ENCODE peak calls at places on chromosomes 11 and 22, in eight cellular contexts. One of them, this sample, is unnamed.
A peak's percentile ranks its signal among the peaks of the same experiment; 100 is the strongest.

GRCh38 chr11:134949716-134950115 is 537.7 kb upstream of the B3GAT1 start:
- DNase-seq in left ventricle myocardium inferior: no peak
- DNase-seq in hepatocyte: no peak
- DNase-seq in pancreas: no peak
- DNase-seq in NT2/D1: no peak
- DNase-seq in Caco-2: no peak
- DNase-seq in CD4-positive, CD25-positive, alpha-beta regulatory T cell: no peak
- DNase-seq in small intestine: no peak
- DNase-seq in this sample: no peak

GRCh38 chr11:10041803-10042202 is 252.2 kb downstream of the SBF2 start:
- DNase-seq in left ventricle myocardium inferior: no peak
- DNase-seq in hepatocyte: no peak
- DNase-seq in pancreas: no peak
- DNase-seq in NT2/D1: no peak
- DNase-seq in Caco-2: no peak
- DNase-seq in CD4-positive, CD25-positive, alpha-beta regulatory T cell: no peak
- DNase-seq in small intestine: no peak
- DNase-seq in this sample: no peak

GRCh38 chr22:27317961-27318360 is 483.6 kb downstream of the MN1 start:
- DNase-seq in left ventricle myocardium inferior: no peak
- DNase-seq in hepatocyte: peak; percentile 34
- DNase-seq in pancreas: no peak
- DNase-seq in NT2/D1: no peak
- DNase-seq in Caco-2: no peak
- DNase-seq in CD4-positive, CD25-positive, alpha-beta regulatory T cell: no peak
- DNase-seq in small intestine: peak; percentile 77
- DNase-seq in this sample: no peak

GRCh38 chr11:12494699-12495098 is 117.3 kb downstream of the PARVA start:
- DNase-seq in left ventricle myocardium inferior: no peak
- DNase-seq in hepatocyte: no peak
- DNase-seq in pancreas: no peak
- DNase-seq in NT2/D1: no peak
- DNase-seq in Caco-2: no peak
- DNase-seq in CD4-positive, CD25-positive, alpha-beta regulatory T cell: no peak
- DNase-seq in small intestine: no peak
- DNase-seq in this sample: no peak

GRCh38 chr11:113670830-113671215 is 35.3 kb downstream of the TMPRSS5 start:
- DNase-seq in left ventricle myocardium inferior: no peak
- DNase-seq in hepatocyte: no peak
- DNase-seq in pancreas: no peak
- DNase-seq in NT2/D1: no peak
- DNase-seq in Caco-2: peak; percentile 62
- DNase-seq in CD4-positive, CD25-positive, alpha-beta regulatory T cell: no peak
- DNase-seq in small intestine: no peak
- DNase-seq in this sample: no peak

GRCh38 chr11:134815404-134815803 is 403.4 kb upstream of the B3GAT1 start:
- DNase-seq in left ventricle myocardium inferior: no peak
- DNase-seq in hepatocyte: no peak
- DNase-seq in pancreas: no peak
- DNase-seq in NT2/D1: no peak
- DNase-seq in Caco-2: no peak
- DNase-seq in CD4-positive, CD25-positive, alpha-beta regulatory T cell: no peak
- DNase-seq in small intestine: no peak
- DNase-seq in this sample: no peak

GRCh38 chr11:61545341-61545740 is 35.5 kb downstream of the SYT7 start:
- DNase-seq in left ventricle myocardium inferior: no peak
- DNase-seq in hepatocyte: no peak
- DNase-seq in pancreas: no peak
- DNase-seq in NT2/D1: no peak
- DNase-seq in Caco-2: no peak
- DNase-seq in CD4-positive, CD25-positive, alpha-beta regulatory T cell: no peak
- DNase-seq in small intestine: no peak
- DNase-seq in this sample: no peak

GRCh38 chr22:37629928-37630327 is 9.5 kb upstream of the SH3BP1 start:
- DNase-seq in left ventricle myocardium inferior: no peak
- DNase-seq in hepatocyte: no peak
- DNase-seq in pancreas: no peak
- DNase-seq in NT2/D1: no peak
- DNase-seq in Caco-2: no peak
- DNase-seq in CD4-positive, CD25-positive, alpha-beta regulatory T cell: no peak
- DNase-seq in small intestine: no peak
- DNase-seq in this sample: no peak

GRCh38 chr11:121890377-121890776 is 225.6 kb downstream of the BLID start:
- DNase-seq in left ventricle myocardium inferior: no peak
- DNase-seq in hepatocyte: no peak
- DNase-seq in pancreas: no peak
- DNase-seq in NT2/D1: no peak
- DNase-seq in Caco-2: no peak
- DNase-seq in CD4-positive, CD25-positive, alpha-beta regulatory T cell: no peak
- DNase-seq in small intestine: no peak
- DNase-seq in this sample: no peak

GRCh38 chr11:80414766-80415165 is 973.9 kb upstream of the TENM4 start:
- DNase-seq in left ventricle myocardium inferior: no peak
- DNase-seq in hepatocyte: no peak
- DNase-seq in pancreas: no peak
- DNase-seq in NT2/D1: no peak
- DNase-seq in Caco-2: no peak
- DNase-seq in CD4-positive, CD25-positive, alpha-beta regulatory T cell: no peak
- DNase-seq in small intestine: peak; percentile 14
- DNase-seq in this sample: no peak

GRCh38 chr11:23573430-23573829 is 713.2 kb upstream of the CCDC179 start:
- DNase-seq in left ventricle myocardium inferior: no peak
- DNase-seq in hepatocyte: no peak
- DNase-seq in pancreas: no peak
- DNase-seq in NT2/D1: no peak
- DNase-seq in Caco-2: no peak
- DNase-seq in CD4-positive, CD25-positive, alpha-beta regulatory T cell: no peak
- DNase-seq in small intestine: no peak
- DNase-seq in this sample: no peak

GRCh38 chr11:14380947-14381555 is 22.1 kb upstream of the RRAS2 start:
- DNase-seq in left ventricle myocardium inferior: peak; percentile 84
- DNase-seq in hepatocyte: peak; percentile 75
- DNase-seq in pancreas: peak; percentile 84
- DNase-seq in NT2/D1: no peak
- DNase-seq in Caco-2: peak; percentile 58
- DNase-seq in CD4-positive, CD25-positive, alpha-beta regulatory T cell: peak; percentile 33
- DNase-seq in small intestine: peak; percentile 75
- DNase-seq in this sample: peak; percentile 69

GRCh38 chr11:1548221-1549070 is 23.6 kb downstream of the DUSP8 start:
- DNase-seq in left ventricle myocardium inferior: peak; percentile 78
- DNase-seq in hepatocyte: peak; percentile 89
- DNase-seq in pancreas: peak; percentile 86
- DNase-seq in NT2/D1: no peak
- DNase-seq in Caco-2: peak; percentile 53
- DNase-seq in CD4-positive, CD25-positive, alpha-beta regulatory T cell: no peak
- DNase-seq in small intestine: peak; percentile 53
- DNase-seq in this sample: peak; percentile 86

GRCh38 chr11:2531277-2531986 is 86.6 kb downstream of the KCNQ1 start:
- DNase-seq in left ventricle myocardium inferior: peak; percentile 81
- DNase-seq in hepatocyte: peak; percentile 79
- DNase-seq in pancreas: peak; percentile 83
- DNase-seq in NT2/D1: peak; percentile 68
- DNase-seq in Caco-2: peak; percentile 87
- DNase-seq in CD4-positive, CD25-positive, alpha-beta regulatory T cell: peak; percentile 53
- DNase-seq in small intestine: peak; percentile 62
- DNase-seq in this sample: peak; percentile 87

GRCh38 chr11:12800032-12800671 is 125.9 kb downstream of the TEAD1 start:
- DNase-seq in left ventricle myocardium inferior: no peak
- DNase-seq in hepatocyte: peak; percentile 82
- DNase-seq in pancreas: no peak
- DNase-seq in NT2/D1: no peak
- DNase-seq in Caco-2: peak; percentile 82
- DNase-seq in CD4-positive, CD25-positive, alpha-beta regulatory T cell: no peak
- DNase-seq in small intestine: peak; percentile 90
- DNase-seq in this sample: no peak

GRCh38 chr11:118364956-118365615 is 5.7 kb downstream of the UBE4A start:
- DNase-seq in left ventricle myocardium inferior: no peak
- DNase-seq in hepatocyte: no peak
- DNase-seq in pancreas: no peak
- DNase-seq in NT2/D1: no peak
- DNase-seq in Caco-2: no peak
- DNase-seq in CD4-positive, CD25-positive, alpha-beta regulatory T cell: no peak
- DNase-seq in small intestine: no peak
- DNase-seq in this sample: no peak

GRCh38 chr22:44957267-44957905 is 52.4 kb downstream of the PHF21B start:
- DNase-seq in left ventricle myocardium inferior: no peak
- DNase-seq in hepatocyte: peak; percentile 28
- DNase-seq in pancreas: no peak
- DNase-seq in NT2/D1: no peak
- DNase-seq in Caco-2: no peak
- DNase-seq in CD4-positive, CD25-positive, alpha-beta regulatory T cell: no peak
- DNase-seq in small intestine: no peak
- DNase-seq in this sample: no peak
- H3K4me3 ChIP-seq in left ventricle myocardium inferior: no peak overlapping the region
- H3K4me3 ChIP-seq in hepatocyte: no peak overlapping the region
- H3K4me3 ChIP-seq in pancreas: no peak overlapping the region
- H3K4me3 ChIP-seq in NT2/D1: no peak overlapping the region
- H3K4me3 ChIP-seq in Caco-2: no peak overlapping the region
- H3K4me3 ChIP-seq in CD4-positive, CD25-positive, alpha-beta regulatory T cell: no peak overlapping the region
- H3K4me3 ChIP-seq in small intestine: no peak overlapping the region
- H3K4me3 ChIP-seq in this sample: no peak overlapping the region

GRCh38 chr11:8032122-8032521 is 45.0 kb downstream of the EIF3F start:
- DNase-seq in left ventricle myocardium inferior: no peak
- DNase-seq in hepatocyte: no peak
- DNase-seq in pancreas: no peak
- DNase-seq in NT2/D1: no peak
- DNase-seq in Caco-2: no peak
- DNase-seq in CD4-positive, CD25-positive, alpha-beta regulatory T cell: no peak
- DNase-seq in small intestine: no peak
- DNase-seq in this sample: no peak
- H3K4me1 ChIP-seq in left ventricle myocardium inferior: peaks cover 60% of the 10 kb centered on the region
- H3K4me1 ChIP-seq in hepatocyte: peaks cover 22% of the 10 kb centered on the region
- H3K4me1 ChIP-seq in pancreas: no peaks in the 10 kb centered on the region
- H3K4me1 ChIP-seq in NT2/D1: peaks cover 3% of the 10 kb centered on the region
- H3K4me1 ChIP-seq in Caco-2: no peaks in the 10 kb centered on the region
- H3K4me1 ChIP-seq in CD4-positive, CD25-positive, alpha-beta regulatory T cell: peaks cover 7% of the 10 kb centered on the region
- H3K4me1 ChIP-seq in small intestine: peaks cover 5% of the 10 kb centered on the region
- H3K4me1 ChIP-seq in this sample: no peaks in the 10 kb centered on the region

DNA sequence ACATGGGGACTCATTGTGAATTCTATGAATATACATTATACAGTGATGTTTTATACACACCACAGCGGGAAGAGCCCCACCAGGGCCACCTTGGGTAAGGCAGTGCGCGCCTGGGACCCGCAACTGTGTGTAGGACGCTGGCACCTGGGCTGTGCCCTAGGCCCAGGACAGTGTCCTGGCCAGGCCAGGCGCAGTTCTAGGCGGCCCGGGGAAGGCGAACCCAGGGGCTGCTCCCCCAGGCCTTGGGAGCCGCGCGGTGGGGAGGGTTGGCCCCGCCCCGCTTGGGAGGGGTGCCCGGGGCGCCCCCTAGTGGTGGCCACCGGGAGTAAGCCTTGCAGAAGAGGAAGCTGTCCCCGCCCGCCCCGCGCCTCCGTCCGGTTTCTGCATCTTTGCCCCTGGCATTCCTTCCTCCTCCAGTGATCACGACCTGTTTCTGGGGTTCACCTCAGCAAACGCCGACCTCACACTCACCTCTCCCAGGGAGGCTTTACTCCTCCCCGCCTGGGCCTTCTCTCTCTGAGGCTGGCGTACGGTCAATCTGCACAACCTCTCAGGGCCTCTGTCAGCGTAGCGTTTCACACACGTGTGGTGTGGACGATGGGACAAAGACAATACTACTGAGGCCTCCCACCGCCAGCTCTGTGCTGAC is 9.5 kb upstream of the EHD1 start:
- DNase-seq in left ventricle myocardium inferior: peak; percentile 85
- DNase-seq in hepatocyte: peak; percentile 89
- DNase-seq in pancreas: peak; percentile 87
- DNase-seq in NT2/D1: peak; percentile 48
- DNase-seq in Caco-2: peak; percentile 87
- DNase-seq in CD4-positive, CD25-positive, alpha-beta regulatory T cell: peak; percentile 85
- DNase-seq in small intestine: peak; percentile 92
- DNase-seq in this sample: peak; percentile 93
- H3K4me3 ChIP-seq in left ventricle myocardium inferior: peak overlapping the region; percentile 49
- H3K4me3 ChIP-seq in hepatocyte: no peak overlapping the region
- H3K4me3 ChIP-seq in pancreas: peak overlapping the region; percentile 30
- H3K4me3 ChIP-seq in NT2/D1: no peak overlapping the region
- H3K4me3 ChIP-seq in Caco-2: no peak overlapping the region
- H3K4me3 ChIP-seq in CD4-positive, CD25-positive, alpha-beta regulatory T cell: no peak overlapping the region
- H3K4me3 ChIP-seq in small intestine: no peak overlapping the region
- H3K4me3 ChIP-seq in this sample: no peak overlapping the region

DNA sequence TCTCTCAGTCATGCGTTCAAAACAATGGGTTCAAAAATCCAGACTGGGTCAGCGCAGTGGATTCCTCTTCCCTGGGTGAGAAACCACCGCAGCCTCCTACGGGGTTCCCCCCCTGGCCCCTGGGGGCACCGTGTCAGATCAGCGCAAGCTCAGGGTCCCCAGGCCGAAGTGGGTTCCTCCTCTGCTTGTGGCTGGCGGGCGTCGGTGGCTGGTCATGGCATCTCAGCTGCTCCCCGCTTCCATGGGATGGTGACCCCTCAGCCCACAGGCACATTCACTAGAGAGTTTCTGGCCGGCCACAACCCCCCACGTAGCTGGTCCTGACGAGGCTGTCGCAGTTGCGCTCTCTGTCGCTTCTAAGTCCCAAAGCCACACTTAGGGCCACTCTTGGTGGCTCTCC is 389.8 kb downstream of the TBC1D22A start:
- DNase-seq in left ventricle myocardium inferior: no peak
- DNase-seq in hepatocyte: no peak
- DNase-seq in pancreas: no peak
- DNase-seq in NT2/D1: no peak
- DNase-seq in Caco-2: no peak
- DNase-seq in CD4-positive, CD25-positive, alpha-beta regulatory T cell: no peak
- DNase-seq in small intestine: no peak
- DNase-seq in this sample: no peak
- H3K4me1 ChIP-seq in left ventricle myocardium inferior: peaks cover 20% of the 10 kb centered on the region
- H3K4me1 ChIP-seq in hepatocyte: no peaks in the 10 kb centered on the region
- H3K4me1 ChIP-seq in pancreas: peaks cover 14% of the 10 kb centered on the region
- H3K4me1 ChIP-seq in NT2/D1: peaks cover 5% of the 10 kb centered on the region
- H3K4me1 ChIP-seq in Caco-2: no peaks in the 10 kb centered on the region
- H3K4me1 ChIP-seq in CD4-positive, CD25-positive, alpha-beta regulatory T cell: no peaks in the 10 kb centered on the region
- H3K4me1 ChIP-seq in small intestine: no peaks in the 10 kb centered on the region
- H3K4me1 ChIP-seq in this sample: no peaks in the 10 kb centered on the region

DNA sequence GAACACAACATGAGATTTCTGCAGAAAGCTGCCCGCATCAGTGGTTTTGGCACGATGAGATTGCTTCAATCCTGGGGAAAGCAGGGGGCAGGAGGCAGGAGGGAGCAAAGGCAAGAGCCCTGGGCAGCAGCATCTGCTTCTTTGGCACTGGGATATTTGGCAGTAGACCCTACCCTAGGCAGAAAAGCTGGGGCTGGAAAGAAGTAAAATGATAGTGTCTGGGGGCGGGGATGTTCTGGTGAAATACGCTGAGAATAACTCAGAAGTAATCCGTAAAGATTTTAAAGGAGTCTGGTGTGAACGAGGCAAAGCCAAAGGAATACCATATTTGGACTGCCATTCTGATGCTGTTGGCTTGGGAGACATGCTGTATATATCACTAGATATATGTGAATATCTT is 62.0 kb downstream of the FAM76B start:
- DNase-seq in left ventricle myocardium inferior: no peak
- DNase-seq in hepatocyte: no peak
- DNase-seq in pancreas: no peak
- DNase-seq in NT2/D1: no peak
- DNase-seq in Caco-2: no peak
- DNase-seq in CD4-positive, CD25-positive, alpha-beta regulatory T cell: no peak
- DNase-seq in small intestine: no peak
- DNase-seq in this sample: no peak
- H3K4me3 ChIP-seq in left ventricle myocardium inferior: no peak overlapping the region
- H3K4me3 ChIP-seq in hepatocyte: no peak overlapping the region
- H3K4me3 ChIP-seq in pancreas: no peak overlapping the region
- H3K4me3 ChIP-seq in NT2/D1: no peak overlapping the region
- H3K4me3 ChIP-seq in Caco-2: no peak overlapping the region
- H3K4me3 ChIP-seq in CD4-positive, CD25-positive, alpha-beta regulatory T cell: no peak overlapping the region
- H3K4me3 ChIP-seq in small intestine: no peak overlapping the region
- H3K4me3 ChIP-seq in this sample: no peak overlapping the region